ENCODE peak calls at places on chromosomes 13 and 19, in five cellular contexts. B is mesendoderm, I is IMR-90, A is fibroblast of lung, T is hepatocyte. Q is an unnamed sample.

GRCh38 chr13:71067164-71067815 is 799.7 kb downstream of the DACH1 start:
- DNase-seq in B (peak; percentile 29), I (no peak), A (peak; percentile 6), T (no peak), Q (no peak)

GRCh38 chr19:51531349-51532315 is at the start of gene SIGLEC6:
- DNase-seq in B (no peak), I (no peak), A (no peak), T (no peak), Q (peak; percentile 42)

GRCh38 chr13:20193142-20193923 is 595 bp upstream of the GJB2 start:
- DNase-seq in B (no peak), I (no peak), A (no peak), T (no peak), Q (no peak)

GRCh38 chr19:14112809-14113385 is 4.7 kb downstream of the PRKACA start:
- DNase-seq in B (no peak), I (no peak), A (no peak), T (no peak), Q (no peak)

GRCh38 chr19:27846944-27847343 is 1366.0 kb downstream of the UQCRFS1 start:
- DNase-seq in B (no peak), I (no peak), A (no peak), T (no peak), Q (no peak)

GRCh38 chr13:94674609-94675348 is 37.6 kb downstream of the SOX21 start:
- DNase-seq in B (peak; percentile 79), I (peak; percentile 30), A (peak; percentile 50), T (peak; percentile 78), Q (peak; percentile 52)

GRCh38 chr19:56423985-56424353 is 19.8 kb downstream of the ZNF583 start:
- DNase-seq in B (peak; percentile 6), I (no peak), A (peak; percentile 4), T (no peak), Q (no peak)

GRCh38 chr19:39306075-39306474 is 9.9 kb downstream of the IFNL1 start:
- DNase-seq in B (no peak), I (no peak), A (no peak), T (no peak), Q (no peak)

GRCh38 chr13:65292488-65292901 is 1937.6 kb downstream of the PCDH9 start:
- DNase-seq in B (peak; percentile 96), I (peak; percentile 86), A (peak; percentile 84), T (peak; percentile 74), Q (no peak)

GRCh38 chr19:54572696-54573311 is 786 bp upstream of the LILRA2 start:
- DNase-seq in B (no peak), I (no peak), A (no peak), T (no peak), Q (no peak)

GRCh38 chr13:100899720-100900316 is 225.2 kb upstream of the TMTC4 start:
- DNase-seq in B (peak; percentile 50), I (no peak), A (no peak), T (no peak), Q (no peak)

GRCh38 chr19:39307822-39308530 is 11.8 kb downstream of the IFNL1 start:
- DNase-seq in B (peak; percentile 77), I (no peak), A (no peak), T (peak; percentile 45), Q (no peak)

GRCh38 chr13:30898721-30899188 is 7.3 kb upstream of the MEDAG start:
- DNase-seq in B (peak; percentile 33), I (peak; percentile 98), A (peak; percentile 97), T (peak; percentile 66), Q (no peak)

GRCh38 chr13:112325941-112326645 is 50.1 kb upstream of the SPACA7 start:
- DNase-seq in B (no peak), I (no peak), A (no peak), T (peak; percentile 13), Q (no peak)

GRCh38 chr19:16435238-16435911 is 36.4 kb downstream of the EPS15L1 start:
- DNase-seq in B (peak; percentile 57), I (peak; percentile 98), A (peak; percentile 92), T (no peak), Q (no peak)

GRCh38 chr13:78596701-78597550 is 6.4 kb downstream of the POU4F1 start:
- DNase-seq in B (no peak), I (no peak), A (peak; percentile 25), T (no peak), Q (no peak)

GRCh38 chr13:60369242-60369641 is 27.8 kb upstream of the TDRD3 start:
- DNase-seq in B (no peak), I (peak; percentile 2), A (no peak), T (no peak), Q (peak; percentile 29)

GRCh38 chr13:40026741-40027140 is 371.3 kb downstream of the COG6 start:
- DNase-seq in B (no peak), I (no peak), A (no peak), T (no peak), Q (no peak)

GRCh38 chr19:15829277-15829770 is 13.9 kb upstream of the OR10H1 start:
- DNase-seq in B (no peak), I (no peak), A (no peak), T (no peak), Q (no peak)

GRCh38 chr19:42831221-42832019 is 48.1 kb downstream of the PSG1 start:
- DNase-seq in B (no peak), I (no peak), A (no peak), T (no peak), Q (peak; percentile 43)

GRCh38 chr13:111460548-111461444 is 140.4 kb downstream of the TEX29 start:
- DNase-seq in B (peak; percentile 74), I (peak; percentile 47), A (peak; percentile 70), T (peak; percentile 68), Q (peak; percentile 20)

GRCh38 chr19:16588089-16588823 is 16.0 kb upstream of the SLC35E1 start:
- DNase-seq in B (no peak), I (peak; percentile 19), A (peak; percentile 13), T (no peak), Q (peak; percentile 50)

GRCh38 chr13:29901714-29902631 is 51.6 kb upstream of the UBL3 start:
- DNase-seq in B (peak; percentile 52), I (peak; percentile 97), A (peak; percentile 96), T (peak; percentile 73), Q (peak; percentile 88)

GRCh38 chr19:49447485-49448431 is 3.9 kb downstream of the PIH1D1 start:
- DNase-seq in B (peak; percentile 68), I (peak; percentile 8), A (no peak), T (no peak), Q (no peak)

GRCh38 chr13:34256236-34256635 is 438.3 kb downstream of the RFC3 start:
- DNase-seq in B (no peak), I (no peak), A (no peak), T (no peak), Q (no peak)

GRCh38 chr13:61255035-61255796 is 160.4 kb downstream of the PCDH20 start:
- DNase-seq in B (peak; percentile 48), I (no peak), A (peak; percentile 6), T (peak; percentile 12), Q (no peak)

GRCh38 chr19:13241321-13242104 is 91.3 kb downstream of the IER2 start:
- DNase-seq in B (no peak), I (no peak), A (no peak), T (no peak), Q (no peak)

DNA sequence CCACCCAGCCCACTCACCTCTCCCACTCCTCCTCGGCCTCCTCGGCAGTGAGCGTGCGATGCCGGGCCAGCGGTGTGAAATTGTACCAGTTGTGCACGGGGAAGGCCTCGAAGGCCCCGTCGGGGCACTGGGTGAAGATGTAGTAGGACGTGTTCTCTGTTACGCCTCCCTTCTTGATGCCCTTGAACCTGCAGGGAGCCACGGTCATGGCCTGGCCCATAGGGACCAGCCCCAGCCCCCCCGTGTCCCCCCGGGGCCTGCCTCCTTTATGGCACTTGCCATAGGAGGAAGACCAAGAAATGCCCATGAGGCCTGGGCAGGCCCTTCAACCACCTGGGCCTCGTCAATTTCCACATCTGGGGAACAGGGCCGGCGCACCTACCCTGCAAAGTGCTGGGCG is 5.6 kb downstream of the GTF2F1 start:
- DNase-seq in B (no peak), I (no peak), A (no peak), T (no peak), Q (no peak)
- H3K4me2 ChIP-seq in B (no peak overlapping the region), I (no peak overlapping the region), A (no peak overlapping the region), T (no peak overlapping the region), Q (no peak overlapping the region)

DNA sequence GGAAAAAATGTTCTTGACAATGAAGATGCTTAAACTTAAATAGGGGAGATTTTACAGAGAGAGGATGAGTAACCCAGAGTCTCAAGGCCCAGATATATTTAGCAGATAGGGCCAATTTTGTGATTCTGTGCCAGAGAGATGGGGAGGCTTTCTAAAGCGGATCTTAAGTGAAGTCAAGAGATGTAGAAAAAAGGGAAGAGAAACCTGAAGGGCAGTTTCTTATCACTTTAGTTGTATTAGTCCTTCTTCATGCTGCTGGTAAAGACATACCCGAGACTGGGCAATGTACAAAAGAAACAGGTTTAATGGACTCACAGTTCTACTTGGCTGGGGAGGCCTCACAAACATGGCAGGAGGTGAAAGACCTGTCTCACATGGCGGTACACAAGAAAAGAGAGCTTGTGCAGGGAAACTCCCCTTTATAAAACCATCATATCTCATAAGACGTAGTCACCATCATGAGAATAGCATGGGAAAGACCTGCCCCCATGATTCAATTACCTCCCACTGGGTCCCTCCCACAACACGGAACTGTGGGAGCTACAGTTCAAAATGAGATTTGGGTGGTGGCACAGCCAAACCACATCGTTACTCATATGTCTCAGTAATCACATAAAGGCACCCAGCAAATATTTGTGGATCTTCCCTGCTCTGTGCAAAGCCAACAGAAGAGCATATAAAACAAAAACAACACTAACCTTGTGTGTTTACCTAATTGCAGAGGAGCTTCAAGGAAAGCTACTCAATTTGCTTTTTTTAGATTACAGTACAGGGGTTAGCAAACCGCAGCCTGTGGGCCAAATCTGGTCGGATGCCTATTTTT is 102.6 kb upstream of the MYCBP2 start:
- DNase-seq in B (no peak), I (no peak), A (no peak), T (no peak), Q (no peak)
- H3K4me2 ChIP-seq in B (no peak overlapping the region), I (no peak overlapping the region), A (no peak overlapping the region), T (no peak overlapping the region), Q (no peak overlapping the region)

GRCh38 chr19:1395194-1396018 is 5.9 kb downstream of the GAMT start:
- DNase-seq in B (no peak), I (no peak), A (no peak), T (no peak), Q (no peak)
- H3K4me2 ChIP-seq in B (no peak overlapping the region), I (no peak overlapping the region), A (no peak overlapping the region), T (no peak overlapping the region), Q (no peak overlapping the region)

GRCh38 chr13:110136660-110137585 is 170.0 kb downstream of the COL4A1 start:
- DNase-seq in B (peak; percentile 52), I (no peak), A (no peak), T (no peak), Q (no peak)
- H3K4me2 ChIP-seq in B (no peak overlapping the region), I (no peak overlapping the region), A (no peak overlapping the region), T (peak overlapping the region; percentile 81), Q (no peak overlapping the region)

GRCh38 chr13:44111701-44112100 is 232.0 kb downstream of the LACC1 start:
- DNase-seq in B (no peak), I (no peak), A (no peak), T (no peak), Q (no peak)

GRCh38 chr13:44107357-44108121 is 227.8 kb downstream of the LACC1 start:
- DNase-seq in B (no peak), I (no peak), A (no peak), T (peak; percentile 46), Q (peak; percentile 64)

GRCh38 chr13:44109986-44110640 is 230.4 kb downstream of the LACC1 start:
- DNase-seq in B (no peak), I (no peak), A (no peak), T (no peak), Q (no peak)

GRCh38 chr13:44106231-44107152 is 226.8 kb downstream of the LACC1 start:
- DNase-seq in B (no peak), I (no peak), A (no peak), T (no peak), Q (peak; percentile 18)

GRCh38 chr13:44108345-44108858 is 228.7 kb downstream of the LACC1 start:
- DNase-seq in B (peak; percentile 85), I (no peak), A (no peak), T (peak; percentile 83), Q (peak; percentile 98)
- H3K4me2 ChIP-seq in B (no peak overlapping the region), I (no peak overlapping the region), A (no peak overlapping the region), T (peak overlapping the region; percentile 44), Q (peak overlapping the region; percentile 5)

Q was measured in trophoblast cell.